ENCODE peak calls at places on chromosome 7, in ten cellular contexts. I, T, C, L, B, Q, S, E, F and W are unnamed samples.

GRCh38 chr7:131829911-131830310 is 273.5 kb upstream of the PODXL start:
- DNase-seq in I (no peak), T (no peak), C (no peak), L (no peak), B (no peak), Q (peak; percentile 72), S (no peak), E (no peak), F (peak; percentile 79), W (no peak)

GRCh38 chr7:45220846-45221245 is 63.3 kb downstream of the RAMP3 start:
- DNase-seq in I (no peak), T (no peak), C (no peak), L (no peak), B (no peak), Q (no peak), S (no peak), E (no peak), F (no peak), W (no peak)

GRCh38 chr7:87574630-87575029 is 26.1 kb downstream of the ABCB1 start:
- DNase-seq in I (no peak), T (no peak), C (peak; percentile 86), L (no peak), B (no peak), Q (no peak), S (no peak), E (no peak), F (no peak), W (no peak)

GRCh38 chr7:123787227-123788007 is 38.6 kb upstream of the WASL start:
- DNase-seq in I (no peak), T (no peak), C (no peak), L (no peak), B (no peak), Q (no peak), S (no peak), E (no peak), F (no peak), W (no peak)

GRCh38 chr7:90769036-90769435 is 172.9 kb downstream of the CDK14 start:
- DNase-seq in I (no peak), T (no peak), C (peak; percentile 33), L (no peak), B (no peak), Q (no peak), S (no peak), E (no peak), F (no peak), W (no peak)

GRCh38 chr7:155988421-155988820 is 176.2 kb upstream of the SHH start:
- DNase-seq in I (peak; percentile 13), T (no peak), C (no peak), L (peak; percentile 22), B (no peak), Q (no peak), S (no peak), E (no peak), F (no peak), W (peak; percentile 33)

GRCh38 chr7:4185736-4186512 is 496.2 kb upstream of the FOXK1 start:
- DNase-seq in I (no peak), T (no peak), C (no peak), L (no peak), B (peak; percentile 33), Q (no peak), S (no peak), E (no peak), F (no peak), W (no peak)

GRCh38 chr7:9231683-9232082 is 798.3 kb downstream of the NXPH1 start:
- DNase-seq in I (no peak), T (no peak), C (no peak), L (no peak), B (no peak), Q (peak; percentile 53), S (no peak), E (no peak), F (no peak), W (no peak)

GRCh38 chr7:48096273-48096672 is 7.2 kb downstream of the UPP1 start:
- DNase-seq in I (no peak), T (no peak), C (no peak), L (no peak), B (no peak), Q (no peak), S (no peak), E (no peak), F (no peak), W (no peak)

GRCh38 chr7:25235471-25235870 is 7.2 kb upstream of the NPVF start:
- DNase-seq in I (no peak), T (no peak), C (no peak), L (no peak), B (no peak), Q (no peak), S (no peak), E (no peak), F (no peak), W (no peak)

GRCh38 chr7:128911441-128912031 is 1.0 kb upstream of the KCP start:
- DNase-seq in I (no peak), T (peak; percentile 56), C (no peak), L (peak; percentile 37), B (no peak), Q (peak; percentile 60), S (no peak), E (peak; percentile 61), F (peak; percentile 59), W (no peak)

GRCh38 chr7:40457776-40458480 is 323.1 kb downstream of the SUGCT start:
- DNase-seq in I (no peak), T (no peak), C (no peak), L (no peak), B (no peak), Q (no peak), S (no peak), E (no peak), F (no peak), W (no peak)

GRCh38 chr7:74482629-74483401 is 29.1 kb downstream of the GTF2IRD1 start:
- DNase-seq in I (no peak), T (no peak), C (peak; percentile 99), L (no peak), B (no peak), Q (no peak), S (no peak), E (no peak), F (no peak), W (no peak)
- H3K4me1 ChIP-seq in I (peaks cover 63% of the 10 kb centered on the region), T (peaks cover 4% of the 10 kb centered on the region), C (peaks cover 49% of the 10 kb centered on the region), L (peaks cover 51% of the 10 kb centered on the region), B (no peaks in the 10 kb centered on the region), Q (peaks cover 23% of the 10 kb centered on the region), S (peaks cover 61% of the 10 kb centered on the region), E (peaks cover 32% of the 10 kb centered on the region), F (peaks cover 54% of the 10 kb centered on the region), W (peaks cover 65% of the 10 kb centered on the region)

GRCh38 chr7:50727072-50727471 is 55.6 kb downstream of the GRB10 start:
- DNase-seq in I (no peak), T (peak; percentile 38), C (peak; percentile 19), L (no peak), B (no peak), Q (no peak), S (no peak), E (no peak), F (no peak), W (no peak)

GRCh38 chr7:50727711-50728110 is 55.0 kb downstream of the GRB10 start:
- DNase-seq in I (no peak), T (no peak), C (no peak), L (no peak), B (no peak), Q (no peak), S (no peak), E (no peak), F (no peak), W (no peak)

GRCh38 chr7:50724526-50725520 is 57.9 kb downstream of the GRB10 start:
- DNase-seq in I (no peak), T (no peak), C (no peak), L (no peak), B (no peak), Q (no peak), S (no peak), E (no peak), F (peak; percentile 18), W (no peak)

GRCh38 chr7:50723888-50724287 is 58.8 kb downstream of the GRB10 start:
- DNase-seq in I (no peak), T (no peak), C (no peak), L (no peak), B (no peak), Q (no peak), S (no peak), E (no peak), F (no peak), W (no peak)

GRCh38 chr7:50725774-50726173 is 56.9 kb downstream of the GRB10 start:
- DNase-seq in I (no peak), T (no peak), C (no peak), L (no peak), B (no peak), Q (no peak), S (no peak), E (no peak), F (no peak), W (no peak)
- H3K4me1 ChIP-seq in I (peaks cover 92% of the 10 kb centered on the region), T (peaks cover 18% of the 10 kb centered on the region), C (peaks cover 11% of the 10 kb centered on the region), L (peaks cover 25% of the 10 kb centered on the region), B (peaks cover 8% of the 10 kb centered on the region), Q (peaks cover 3% of the 10 kb centered on the region), S (peaks cover 46% of the 10 kb centered on the region), E (no peaks in the 10 kb centered on the region), F (peaks cover 12% of the 10 kb centered on the region), W (peaks cover 18% of the 10 kb centered on the region)

GRCh38 chr7:101744588-101744987 is 72.8 kb upstream of the CUX1 start:
- DNase-seq in I (no peak), T (no peak), C (no peak), L (no peak), B (no peak), Q (no peak), S (no peak), E (no peak), F (no peak), W (no peak)
- H3K4me1 ChIP-seq in I (peaks cover 12% of the 10 kb centered on the region), T (peaks cover 3% of the 10 kb centered on the region), C (peaks cover 3% of the 10 kb centered on the region), L (peaks cover 14% of the 10 kb centered on the region), B (no peaks in the 10 kb centered on the region), Q (peaks cover 16% of the 10 kb centered on the region), S (peaks cover 5% of the 10 kb centered on the region), E (peaks cover 11% of the 10 kb centered on the region), F (peaks cover 10% of the 10 kb centered on the region), W (peaks cover 15% of the 10 kb centered on the region)

GRCh38 chr7:493661-494251 is 25.9 kb downstream of the PDGFA start:
- DNase-seq in I (no peak), T (no peak), C (no peak), L (no peak), B (peak; percentile 29), Q (no peak), S (peak; percentile 36), E (no peak), F (no peak), W (peak; percentile 44)
- H3K4me1 ChIP-seq in I (peaks cover 7% of the 10 kb centered on the region), T (no peaks in the 10 kb centered on the region), C (no peaks in the 10 kb centered on the region), L (no peaks in the 10 kb centered on the region), B (no peaks in the 10 kb centered on the region), Q (peaks cover 5% of the 10 kb centered on the region), S (no peaks in the 10 kb centered on the region), E (no peaks in the 10 kb centered on the region), F (no peaks in the 10 kb centered on the region), W (peaks cover 20% of the 10 kb centered on the region)

GRCh38 chr7:13532028-13532753 is 457.3 kb downstream of the ETV1 start:
- DNase-seq in I (no peak), T (no peak), C (no peak), L (no peak), B (no peak), Q (no peak), S (no peak), E (no peak), F (no peak), W (no peak)
- H3K4me1 ChIP-seq in I (no peaks in the 10 kb centered on the region), T (peaks cover 5% of the 10 kb centered on the region), C (no peaks in the 10 kb centered on the region), L (no peaks in the 10 kb centered on the region), B (no peaks in the 10 kb centered on the region), Q (peaks cover 24% of the 10 kb centered on the region), S (no peaks in the 10 kb centered on the region), E (no peaks in the 10 kb centered on the region), F (no peaks in the 10 kb centered on the region), W (no peaks in the 10 kb centered on the region)